ENCODE peak calls at places on chromosomes 1 and 21, in four cellular contexts. P is pancreas; C is coronary artery; I is activated CD8-positive, alpha-beta T cell treated with anti-CD3 and anti-CD28 coated beads for 36 hours. M is an unnamed sample.

GRCh38 chr1:64135501-64136245 is 67.8 kb upstream of the UBE2U start:
- DNase-seq in I (no peak), P (no peak), C (no peak), M (no peak)

GRCh38 chr1:156760092-156760795 is 7.1 kb upstream of the PRCC start:
- DNase-seq in C (no peak), P (peak), I (no peak), M (no peak)

GRCh38 chr1:176765608-176766007 is 302.6 kb downstream of the PAPPA2 start:
- DNase-seq in P (no peak), C (no peak), I (no peak), M (no peak)

GRCh38 chr1:87684194-87684593 is 355.5 kb downstream of the LMO4 start:
- DNase-seq in I (no peak), C (no peak), P (no peak), M (peak)

GRCh38 chr21:30268608-30269197 is 14.0 kb downstream of the KRTAP24-1 start:
- DNase-seq in C (no peak), I (no peak), P (no peak), M (no peak)

GRCh38 chr1:220733090-220733569 is 15.0 kb upstream of the MTARC2 start:
- DNase-seq in I (peak), C (peak), P (no peak), M (peak)

GRCh38 chr1:205744403-205744802 is 5.6 kb downstream of the NUCKS1 start:
- DNase-seq in C (no peak), P (no peak), I (no peak), M (no peak)

GRCh38 chr1:163173121-163173520 is 29.6 kb downstream of the RGS5 start:
- DNase-seq in P (no peak), I (no peak), C (no peak), M (no peak)

GRCh38 chr1:115429242-115429641 is 91.2 kb upstream of the NGF start:
- DNase-seq in P (no peak), I (no peak), C (no peak), M (no peak)

GRCh38 chr1:54234284-54234683 is 34.3 kb downstream of the MRPL37 start:
- DNase-seq in C (no peak), P (no peak), I (no peak), M (no peak)

GRCh38 chr1:187630653-187631380 is 802.1 kb downstream of the PLA2G4A start:
- DNase-seq in P (no peak), C (no peak), I (no peak), M (no peak)

GRCh38 chr1:212618466-212619210 is 10.1 kb downstream of the ATF3 start:
- DNase-seq in P (no peak), C (no peak), I (no peak), M (no peak)

GRCh38 chr1:177355575-177355974 is 184.8 kb downstream of the BRINP2 start:
- DNase-seq in P (no peak), I (no peak), C (no peak), M (no peak)

GRCh38 chr1:230208619-230209261 is 141.7 kb downstream of the GALNT2 start:
- DNase-seq in P (no peak), I (peak), C (no peak), M (no peak)

GRCh38 chr1:10212476-10212875 is 2.1 kb downstream of the KIF1B start:
- DNase-seq in I (no peak), P (no peak), C (no peak), M (no peak)

GRCh38 chr1:241640867-241641542 is 836 bp upstream of the CHML start:
- DNase-seq in I (no peak), C (no peak), P (peak), M (no peak)

GRCh38 chr1:155962599-155963211 is 15.6 kb downstream of the ARHGEF2 start:
- DNase-seq in I (no peak), P (no peak), C (no peak), M (no peak)

GRCh38 chr1:84709175-84709574 is 18.9 kb upstream of the SSX2IP start:
- DNase-seq in C (no peak), I (no peak), P (no peak), M (no peak)

GRCh38 chr1:32769524-32770220 is 47.5 kb downstream of the YARS1 start:
- DNase-seq in P (peak), C (no peak), I (no peak), M (no peak)

GRCh38 chr1:150366416-150367296 is 2.7 kb downstream of the RPRD2 start:
- DNase-seq in C (no peak), P (no peak), I (no peak), M (no peak)

GRCh38 chr1:119953266-119953998 is 57.1 kb upstream of the ADAM30 start:
- DNase-seq in I (no peak), C (no peak), P (no peak), M (no peak)

GRCh38 chr1:63322248-63322943 is at the start of gene FOXD3:
- DNase-seq in I (peak), C (no peak), P (peak), M (peak)

GRCh38 chr1:22075718-22076117 is 23.2 kb downstream of the CDC42 start:
- DNase-seq in C (no peak), P (no peak), I (no peak), M (no peak)